ENCODE peak calls at places on chromosomes 5 and 9, in ten cellular contexts. F is stomach, T is breast epithelium, I is upper lobe of right lung, N is mesenchymal stem cell, P is lower lobe of right lung, E is PC-3, M is heart left ventricle, U is heart right ventricle, G is psoas muscle. Y is an unnamed sample.
A peak's percentile ranks its signal among the peaks of the same experiment; 100 is the strongest.

GRCh38 chr5:513216-514100 is 10.8 kb downstream of the SLC9A3 start:
- DNase-seq in F (no peak), T (no peak), I (no peak), N (no peak), P (no peak), E (no peak), M (no peak), U (no peak), G (no peak), Y (no peak)

GRCh38 chr5:111063709-111064322 is 7.7 kb upstream of the TSLP start:
- DNase-seq in F (no peak), T (no peak), I (no peak), N (no peak), P (no peak), E (peak; percentile 93), M (no peak), U (no peak), G (no peak), Y (no peak)

GRCh38 chr5:38434981-38435710 is 121.3 kb downstream of the LIFR start:
- DNase-seq in F (no peak), T (no peak), I (no peak), N (no peak), P (no peak), E (no peak), M (no peak), U (no peak), G (no peak), Y (peak; percentile 64)

GRCh38 chr9:103755986-103756385 is 338.1 kb upstream of the SMC2 start:
- DNase-seq in F (no peak), T (no peak), I (no peak), N (no peak), P (no peak), E (no peak), M (no peak), U (no peak), G (no peak), Y (no peak)

GRCh38 chr5:58276431-58276830 is 183.5 kb downstream of the PLK2 start:
- DNase-seq in F (no peak), T (no peak), I (no peak), N (no peak), P (no peak), E (no peak), M (no peak), U (no peak), G (no peak), Y (no peak)

GRCh38 chr5:69305512-69305911 is 27.1 kb downstream of the CCDC125 start:
- DNase-seq in F (no peak), T (no peak), I (no peak), N (no peak), P (no peak), E (no peak), M (no peak), U (no peak), G (no peak), Y (no peak)

GRCh38 chr5:146378981-146379380 is 40.3 kb downstream of the POU4F3 start:
- DNase-seq in F (no peak), T (no peak), I (no peak), N (no peak), P (no peak), E (no peak), M (no peak), U (no peak), G (no peak), Y (no peak)

GRCh38 chr9:92607773-92608172 is 62.2 kb downstream of the IPPK start:
- DNase-seq in F (no peak), T (no peak), I (no peak), N (peak; percentile 9), P (no peak), E (no peak), M (peak; percentile 52), U (no peak), G (no peak), Y (peak; percentile 36)

GRCh38 chr9:125663127-125663526 is 43.9 kb downstream of the MAPKAP1 start:
- DNase-seq in F (no peak), T (no peak), I (no peak), N (peak; percentile 66), P (no peak), E (peak; percentile 76), M (no peak), U (no peak), G (no peak), Y (no peak)

GRCh38 chr9:75974006-75974766 is 83.7 kb downstream of the PCSK5 start:
- DNase-seq in F (no peak), T (no peak), I (no peak), N (no peak), P (no peak), E (no peak), M (no peak), U (no peak), G (no peak), Y (peak; percentile 19)

GRCh38 chr9:90343360-90343759 is 299.3 kb downstream of the DIRAS2 start:
- DNase-seq in F (no peak), T (no peak), I (no peak), N (peak; percentile 37), P (no peak), E (no peak), M (no peak), U (no peak), G (no peak), Y (no peak)

GRCh38 chr5:55582256-55582655 is 47.5 kb upstream of the PLPP1 start:
- DNase-seq in F (no peak), T (no peak), I (no peak), N (no peak), P (no peak), E (no peak), M (no peak), U (no peak), G (no peak), Y (no peak)

GRCh38 chr5:98060148-98060547 is 713.3 kb upstream of the RGMB start:
- DNase-seq in F (no peak), T (no peak), I (no peak), N (no peak), P (no peak), E (no peak), M (no peak), U (no peak), G (no peak), Y (no peak)

GRCh38 chr9:115668506-115668905 is 485.1 kb upstream of the PAPPA start:
- DNase-seq in F (no peak), T (no peak), I (no peak), N (peak; percentile 90), P (no peak), E (peak; percentile 37), M (no peak), U (no peak), G (peak; percentile 22), Y (peak; percentile 53)

GRCh38 chr9:126933334-126933980 is 18.9 kb downstream of the RALGPS1 start:
- DNase-seq in F (no peak), T (no peak), I (no peak), N (no peak), P (no peak), E (no peak), M (no peak), U (no peak), G (no peak), Y (no peak)

GRCh38 chr9:95077053-95077765 is 240.3 kb downstream of the FANCC start:
- DNase-seq in F (peak; percentile 25), T (no peak), I (peak; percentile 46), N (no peak), P (no peak), E (no peak), M (no peak), U (no peak), G (no peak), Y (no peak)
- H3K4me3 ChIP-seq in F (peak overlapping the region; percentile 2), T (no peak overlapping the region), I (no peak overlapping the region), N (no peak overlapping the region), P (no peak overlapping the region), E (no peak overlapping the region), M (peak overlapping the region; percentile 4), U (no peak overlapping the region), G (no peak overlapping the region), Y (no peak overlapping the region)

GRCh38 chr5:132489051-132489770 is 1.4 kb downstream of the IRF1 start:
- DNase-seq in F (peak; percentile 26), T (peak; percentile 17), I (peak; percentile 60), N (peak; percentile 8), P (no peak), E (no peak), M (no peak), U (no peak), G (no peak), Y (no peak)
- H3K36me3 ChIP-seq in F (peaks cover 55% of the 10 kb centered on the region), T (no peaks in the 10 kb centered on the region), I (peaks cover 48% of the 10 kb centered on the region), N (peaks cover 39% of the 10 kb centered on the region), P (peaks cover 49% of the 10 kb centered on the region), E (peaks cover 37% of the 10 kb centered on the region), M (peaks cover 52% of the 10 kb centered on the region), U (no peaks in the 10 kb centered on the region), G (peaks cover 49% of the 10 kb centered on the region), Y (peaks cover 51% of the 10 kb centered on the region)

GRCh38 chr9:88414298-88414697 is 26.1 kb downstream of the SPIN1 start:
- DNase-seq in F (no peak), T (no peak), I (no peak), N (no peak), P (no peak), E (no peak), M (no peak), U (no peak), G (no peak), Y (no peak)

DNA sequence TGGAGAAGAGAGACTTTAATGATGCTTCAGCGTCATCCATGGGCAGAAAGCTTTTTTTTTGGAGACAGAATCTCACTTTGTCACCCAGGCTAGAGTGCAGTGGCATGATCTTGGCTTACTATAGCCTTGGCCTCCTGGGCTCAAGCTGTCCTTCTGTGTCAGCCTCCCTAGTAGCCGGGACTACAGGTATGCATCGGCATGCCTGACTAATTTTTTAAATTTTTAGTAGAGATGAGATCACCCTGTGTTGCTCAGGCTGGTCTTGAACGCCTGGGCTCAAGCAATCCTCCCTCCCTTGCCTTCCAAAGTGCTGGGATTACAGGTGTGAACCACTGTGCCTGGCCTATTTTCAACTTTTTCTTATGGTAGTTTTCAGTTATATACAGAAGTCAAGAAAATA is 23.2 kb downstream of the SPIN1 start:
- DNase-seq in F (no peak), T (no peak), I (no peak), N (no peak), P (no peak), E (no peak), M (no peak), U (no peak), G (no peak), Y (no peak)
- H3K9me3 ChIP-seq in F (no peaks in the 10 kb centered on the region), T (peaks cover 16% of the 10 kb centered on the region), I (peaks cover 13% of the 10 kb centered on the region), N (peaks cover 11% of the 10 kb centered on the region), P (peaks cover 10% of the 10 kb centered on the region), E (peaks cover 4% of the 10 kb centered on the region), M (peaks cover 3% of the 10 kb centered on the region), U (peaks cover 14% of the 10 kb centered on the region), G (no peaks in the 10 kb centered on the region), Y (peaks cover 12% of the 10 kb centered on the region)

DNA sequence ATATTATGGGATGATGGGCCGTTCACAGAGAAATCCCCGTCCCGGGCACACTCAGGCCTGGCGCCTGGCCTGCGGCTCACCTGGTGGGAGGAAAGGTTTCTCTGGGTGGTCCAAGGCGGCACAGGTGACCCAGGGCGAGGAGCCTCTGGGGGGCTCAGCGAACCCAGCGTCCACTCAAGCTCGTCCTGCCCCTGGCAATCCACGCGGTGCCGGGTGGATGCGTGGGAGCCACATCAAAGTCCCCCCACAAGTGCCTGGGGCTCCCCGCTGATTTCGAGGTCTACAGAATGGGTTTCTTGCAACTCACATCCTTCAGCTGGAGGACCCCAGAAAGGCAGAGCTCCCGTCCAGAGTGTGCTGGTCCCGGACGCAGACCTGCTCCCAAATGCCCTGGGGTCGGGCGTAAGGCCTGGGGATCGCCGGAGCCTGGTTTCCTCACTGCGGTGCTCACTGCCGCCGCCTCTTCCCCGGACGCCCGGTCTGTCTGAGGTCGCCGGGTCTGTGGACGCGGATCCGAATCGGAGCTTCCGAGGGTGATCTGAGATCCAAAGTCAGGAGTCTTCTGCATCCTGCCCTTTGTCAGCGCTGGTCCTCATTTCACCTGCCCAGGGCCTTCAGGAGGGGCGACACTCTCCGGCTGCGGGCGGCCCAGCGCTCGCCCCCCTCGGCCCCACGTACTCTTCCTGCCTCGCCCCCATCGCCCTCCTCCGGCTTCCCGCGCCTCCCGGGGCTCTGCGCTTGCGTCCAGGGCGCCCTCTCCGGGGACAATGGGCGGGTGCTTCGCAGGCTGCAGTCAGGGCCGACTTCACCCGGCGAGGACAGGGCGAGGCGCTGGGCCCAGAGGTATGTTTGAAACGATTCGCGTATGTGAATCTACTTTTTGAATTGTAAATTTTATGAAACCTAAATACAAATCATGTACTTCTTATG is 20.0 kb upstream of the RUFY1 start:
- DNase-seq in F (peak; percentile 62), T (peak; percentile 62), I (peak; percentile 83), N (peak; percentile 24), P (peak; percentile 79), E (no peak), M (peak; percentile 83), U (peak; percentile 78), G (peak; percentile 60), Y (no peak)
- H3K4me3 ChIP-seq in F (peak overlapping the region; percentile 42), T (peak overlapping the region; percentile 59), I (peak overlapping the region; percentile 58), N (peak overlapping the region; percentile 72), P (peak overlapping the region; percentile 54), E (no peak overlapping the region), M (peak overlapping the region; percentile 54), U (peak overlapping the region; percentile 41), G (peak overlapping the region; percentile 62), Y (no peak overlapping the region)